ENCODE peak calls at places on chromosome 1, in four cellular contexts. C, K, Z and B are unnamed samples.

GRCh38 chr1:169044296-169044695 is 62.2 kb upstream of the ATP1B1 start:
- DNase-seq in C (no peak), K (no peak), Z (no peak), B (no peak)

GRCh38 chr1:229253170-229253974 is 17.5 kb upstream of the RAB4A start:
- DNase-seq in C (no peak), K (no peak), Z (peak; percentile 75), B (no peak)

GRCh38 chr1:233367057-233367759 is 39.7 kb downstream of the MAP3K21 start:
- DNase-seq in C (no peak), K (no peak), Z (peak; percentile 10), B (peak; percentile 37)

GRCh38 chr1:26111530-26112406 is at the start of gene PDIK1L:
- DNase-seq in C (peak; percentile 88), K (peak; percentile 95), Z (peak; percentile 84), B (peak; percentile 92)

GRCh38 chr1:246786606-246787238 is 62.5 kb downstream of the SCCPDH start:
- DNase-seq in C (no peak), K (no peak), Z (no peak), B (no peak)

GRCh38 chr1:224694969-224695368 is 78.9 kb downstream of the CNIH3 start:
- DNase-seq in C (no peak), K (no peak), Z (no peak), B (no peak)

GRCh38 chr1:230572121-230573083 is 69.9 kb upstream of the COG2 start:
- DNase-seq in C (no peak), K (no peak), Z (peak; percentile 39), B (no peak)

GRCh38 chr1:74368335-74368734 is 133.1 kb downstream of the TNNI3K start:
- DNase-seq in C (no peak), K (no peak), Z (no peak), B (no peak)

GRCh38 chr1:247411583-247412295 is 4.2 kb upstream of the NLRP3 start:
- DNase-seq in C (no peak), K (no peak), Z (no peak), B (no peak)

GRCh38 chr1:87028576-87028975 is 114.1 kb downstream of the HS2ST1 start:
- DNase-seq in C (no peak), K (no peak), Z (no peak), B (no peak)

GRCh38 chr1:154996966-154997701 is 3.7 kb downstream of the LENEP start:
- DNase-seq in C (no peak), K (no peak), Z (no peak), B (no peak)

GRCh38 chr1:55700359-55701130 is 485.4 kb upstream of the USP24 start:
- DNase-seq in C (no peak), K (no peak), Z (no peak), B (no peak)

GRCh38 chr1:244371294-244372141 is 80.2 kb downstream of the ADSS2 start:
- DNase-seq in C (no peak), K (no peak), Z (no peak), B (no peak)

GRCh38 chr1:228299901-228300300 is 92.1 kb downstream of the OBSCN start:
- DNase-seq in C (no peak), K (no peak), Z (no peak), B (no peak)

GRCh38 chr1:212977781-212978645 is 27.7 kb downstream of the VASH2 start:
- DNase-seq in C (no peak), K (no peak), Z (no peak), B (no peak)
- TF ChIP-seq ELF4 in C (no peak), K (no peak), Z (no peak), B (no peak)

DNA sequence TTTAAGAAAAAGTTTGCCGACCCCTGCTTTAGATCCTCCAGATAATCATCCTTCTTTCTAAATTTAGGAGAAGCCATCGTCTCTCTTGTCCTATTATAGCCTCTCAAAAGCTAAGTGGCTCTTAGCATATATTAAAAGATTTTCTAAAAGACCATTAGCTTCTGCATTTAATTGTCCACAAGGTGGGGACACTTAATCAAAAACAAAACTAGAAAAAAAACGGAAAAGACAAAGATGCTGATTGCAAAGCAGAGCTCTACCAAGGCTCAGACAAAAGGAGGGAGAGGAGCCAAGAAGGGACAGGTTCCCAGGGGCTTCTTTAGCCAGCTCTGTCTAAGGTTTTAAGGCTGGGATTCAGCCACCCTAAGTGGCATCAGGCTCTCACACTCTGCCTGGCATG is 128.3 kb upstream of the HMGB4 start:
- DNase-seq in C (no peak), K (no peak), Z (no peak), B (no peak)
- TF ChIP-seq ELF4 in C (no peak), K (no peak), Z (no peak), B (no peak)

GRCh38 chr1:241325441-241325840 is 31.6 kb downstream of the RGS7 start:
- DNase-seq in C (no peak), K (no peak), Z (no peak), B (no peak)

GRCh38 chr1:241317676-241318075 is 39.3 kb downstream of the RGS7 start:
- DNase-seq in C (no peak), K (no peak), Z (no peak), B (no peak)

GRCh38 chr1:241323510-241323909 is 33.5 kb downstream of the RGS7 start:
- DNase-seq in C (peak; percentile 61), K (no peak), Z (no peak), B (peak; percentile 78)
- TF ChIP-seq ELF4 in C (no peak), K (no peak), Z (no peak), B (no peak)

GRCh38 chr1:178792394-178792793 is 67.3 kb downstream of the RALGPS2 start:
- DNase-seq in C (peak; percentile 8), K (no peak), Z (no peak), B (no peak)
- TF ChIP-seq ELF4 in C (no peak), K (no peak), Z (no peak), B (no peak)

GRCh38 chr1:21293537-21294265 is 3.4 kb upstream of the ECE1 start:
- DNase-seq in C (no peak), K (no peak), Z (no peak), B (no peak)
- TF ChIP-seq ELF4 in C (no peak), K (no peak), Z (no peak), B (no peak)